ENCODE peak calls at places on chromosomes 13 and 19, in four cellular contexts. T is cardiac muscle cell, A is NCI-H1092, G is endothelial cell. C is an unnamed sample.

GRCh38 chr19:18865973-18866799 is 29.8 kb downstream of the CERS1 start:
- DNase-seq in T (peak), A (no peak), G (peak), C (no peak)

GRCh38 chr19:48770223-48770622 is 14.9 kb downstream of the FGF21 start:
- DNase-seq in T (peak), A (no peak), G (no peak), C (no peak)

GRCh38 chr19:41907994-41908615 is 20.1 kb downstream of the ERFL start:
- DNase-seq in T (no peak), A (no peak), G (no peak), C (no peak)

GRCh38 chr13:97142452-97142851 is 79.7 kb upstream of the MBNL2 start:
- DNase-seq in T (peak), A (no peak), G (peak), C (no peak)

GRCh38 chr19:45097776-45098520 is 5.0 kb downstream of the PPP1R37 start:
- DNase-seq in T (peak), A (no peak), G (no peak), C (no peak)

GRCh38 chr13:29524176-29524575 is 71.3 kb downstream of the SLC7A1 start:
- DNase-seq in T (peak), A (no peak), G (no peak), C (no peak)

GRCh38 chr13:25803626-25804025 is 248.2 kb downstream of the SHISA2 start:
- DNase-seq in T (no peak), A (no peak), G (no peak), C (peak)

GRCh38 chr19:34241513-34242337 is 12.6 kb upstream of the GARRE1 start:
- DNase-seq in T (no peak), A (no peak), G (peak), C (peak)

GRCh38 chr19:49823472-49823871 is 5.4 kb downstream of the MED25 start:
- DNase-seq in T (no peak), A (peak), G (no peak), C (peak)

GRCh38 chr13:44873486-44873885 is 115.8 kb downstream of the NUFIP1 start:
- DNase-seq in T (peak), A (no peak), G (no peak), C (no peak)

GRCh38 chr19:2239771-2240770 is 3.4 kb downstream of the SF3A2 start:
- DNase-seq in T (peak), A (no peak), G (no peak), C (no peak)